ENCODE peak calls at places on chromosomes 4 and X, in eight cellular contexts. B is kidney epithelial cell, O is H4, R is GM20000, Y is GDM1, D is gastrocnemius medialis, N is neural crest cell, X is iPS-NIHi11. W is an unnamed sample.
A peak's percentile ranks its signal among the peaks of the same experiment; 100 is the strongest.

GRCh38 chr4:20676773-20677172 is 23.5 kb upstream of the PACRGL start:
- DNase-seq in R (no peak), N (no peak), B (no peak), X (no peak), Y (no peak), O (no peak), D (no peak), W (no peak)

GRCh38 chr4:145887241-145887964 is 51.2 kb downstream of the ZNF827 start:
- DNase-seq in N (no peak), B (no peak), X (no peak), R (no peak), Y (no peak), D (peak; percentile 30), O (no peak), W (no peak)

GRCh38 chrX:41655631-41656030 is 33.1 kb upstream of the GPR34 start:
- DNase-seq in B (no peak), Y (no peak), O (no peak), R (no peak), X (no peak), D (no peak), N (no peak), W (no peak)

GRCh38 chr4:28948501-28948900 is 1771.7 kb upstream of the PCDH7 start:
- DNase-seq in D (no peak), O (no peak), X (no peak), N (no peak), Y (no peak), B (no peak), R (no peak), W (no peak)

GRCh38 chr4:25229804-25230203 is 4.0 kb upstream of the PI4K2B start:
- DNase-seq in X (no peak), R (no peak), N (no peak), D (no peak), Y (no peak), O (no peak), B (no peak), W (no peak)

GRCh38 chrX:68762649-68763268 is 66.1 kb upstream of the EFNB1 start:
- DNase-seq in X (no peak), R (no peak), O (no peak), N (no peak), B (no peak), Y (no peak), D (no peak), W (no peak)

GRCh38 chr4:88584471-88584900 is 7.8 kb upstream of the HERC3 start:
- DNase-seq in D (no peak), O (no peak), X (no peak), Y (no peak), R (no peak), N (no peak), B (no peak), W (no peak)

GRCh38 chr4:147773261-147774184 is 41.6 kb downstream of the ARHGAP10 start:
- DNase-seq in O (no peak), R (no peak), Y (no peak), X (no peak), D (no peak), B (no peak), N (no peak), W (no peak)

GRCh38 chr4:124085561-124086180 is 626.9 kb downstream of the ANKRD50 start:
- DNase-seq in X (no peak), N (no peak), B (no peak), Y (no peak), R (no peak), O (no peak), D (no peak), W (no peak)

GRCh38 chr4:47451657-47452056 is 11.8 kb downstream of the COMMD8 start:
- DNase-seq in N (no peak), B (no peak), O (no peak), D (no peak), Y (no peak), X (no peak), R (no peak), W (no peak)

GRCh38 chr4:120667102-120667501 is 255.4 kb downstream of the PRDM5 start:
- DNase-seq in N (no peak), X (no peak), R (no peak), B (no peak), D (no peak), O (no peak), Y (no peak), W (no peak)

GRCh38 chr4:95428216-95429085 is 120.3 kb downstream of the UNC5C start:
- DNase-seq in N (no peak), B (no peak), D (no peak), R (no peak), O (no peak), Y (no peak), X (no peak), W (no peak)

GRCh38 chrX:131704136-131704695 is 160.3 kb downstream of the OR13H1 start:
- DNase-seq in R (no peak), N (no peak), Y (peak; percentile 71), D (no peak), X (no peak), O (peak; percentile 84), B (peak; percentile 29), W (peak; percentile 42)

GRCh38 chr4:42638993-42639392 is 17.9 kb downstream of the ATP8A1 start:
- DNase-seq in B (no peak), R (peak; percentile 60), D (no peak), X (no peak), Y (peak; percentile 14), O (no peak), N (no peak), W (peak; percentile 52)

GRCh38 chr4:101019941-101020401 is 327.4 kb downstream of the PPP3CA start:
- DNase-seq in D (no peak), N (no peak), B (no peak), X (no peak), R (no peak), Y (no peak), O (peak; percentile 60), W (no peak)

GRCh38 chr4:102730968-102731533 is 29.7 kb downstream of the MANBA start:
- DNase-seq in R (no peak), B (no peak), Y (no peak), D (no peak), N (no peak), X (peak; percentile 40), O (no peak), W (no peak)

GRCh38 chr4:80265571-80266266 is 745 bp upstream of the FGF5 start:
- DNase-seq in D (no peak), R (no peak), Y (no peak), N (no peak), O (peak; percentile 15), X (peak; percentile 16), B (peak; percentile 49), W (peak; percentile 13)

GRCh38 chr4:87011340-87012034 is 76.7 kb downstream of the AFF1 start:
- DNase-seq in R (no peak), O (peak; percentile 76), N (no peak), B (peak; percentile 81), X (no peak), D (no peak), Y (no peak), W (no peak)

GRCh38 chr4:123505077-123505456 is 108.5 kb downstream of the SPRY1 start:
- DNase-seq in O (no peak), R (no peak), X (no peak), D (no peak), B (no peak), Y (no peak), N (no peak), W (no peak)

GRCh38 chr4:7103031-7103598 is 35.3 kb upstream of the GRPEL1 start:
- DNase-seq in D (peak; percentile 85), B (peak; percentile 26), O (peak; percentile 63), N (peak; percentile 67), X (peak; percentile 100), R (peak; percentile 95), Y (peak; percentile 57), W (peak; percentile 99)

GRCh38 chr4:137693641-137694040 is 161.3 kb upstream of the PCDH18 start:
- DNase-seq in O (no peak), D (no peak), N (no peak), R (no peak), Y (no peak), B (no peak), X (no peak), W (no peak)

GRCh38 chrX:132940727-132941162 is 17.7 kb downstream of the HS6ST2 start:
- DNase-seq in O (no peak), B (no peak), Y (no peak), R (no peak), N (no peak), D (no peak), X (peak; percentile 37), W (no peak)

GRCh38 chr4:82219346-82219745 is 154.4 kb downstream of the HNRNPD start:
- DNase-seq in X (no peak), N (no peak), O (no peak), Y (no peak), B (no peak), R (no peak), D (no peak), W (no peak)

GRCh38 chr4:109465065-109465464 is 31.4 kb downstream of the SEC24B start:
- DNase-seq in X (no peak), D (no peak), O (no peak), Y (no peak), B (no peak), N (no peak), R (no peak), W (no peak)

GRCh38 chr4:658681-659667 is 15.1 kb downstream of the ATP5ME start:
- DNase-seq in N (no peak), X (no peak), D (no peak), R (no peak), B (no peak), Y (no peak), O (no peak), W (no peak)

GRCh38 chrX:132807411-132808030 is 150.9 kb downstream of the HS6ST2 start:
- DNase-seq in O (no peak), D (no peak), B (no peak), N (no peak), R (no peak), X (no peak), Y (no peak), W (no peak)

GRCh38 chrX:40152706-40153334 is 55.1 kb upstream of the BCOR start:
- DNase-seq in D (no peak), R (peak; percentile 48), X (no peak), Y (peak; percentile 21), B (no peak), N (peak; percentile 30), O (peak; percentile 37), W (no peak)

GRCh38 chrX:25034889-25035288 is 19.1 kb upstream of the ARX start:
- DNase-seq in O (peak; percentile 20), D (no peak), B (no peak), X (no peak), R (no peak), N (no peak), Y (no peak), W (no peak)

GRCh38 chr4:127000090-127000489 is 632.7 kb upstream of the INTU start:
- DNase-seq in R (no peak), O (no peak), Y (no peak), D (no peak), X (no peak), B (no peak), N (no peak), W (no peak)

GRCh38 chr4:122152699-122153328 is 683 bp downstream of the BLTP1 start:
- DNase-seq in O (peak; percentile 6), N (peak; percentile 33), Y (no peak), R (peak; percentile 41), B (no peak), D (no peak), X (peak; percentile 49), W (peak; percentile 40)

GRCh38 chr4:182925298-182925738 is 8.1 kb upstream of the DCTD start:
- DNase-seq in O (peak; percentile 80), D (no peak), Y (peak; percentile 69), N (peak; percentile 47), R (peak; percentile 70), B (peak; percentile 37), X (peak; percentile 58), W (peak; percentile 65)

GRCh38 chrX:12580548-12580947 is 210.7 kb upstream of the PRPS2 start:
- DNase-seq in D (no peak), Y (no peak), R (no peak), B (no peak), X (no peak), N (no peak), O (no peak), W (no peak)

GRCh38 chr4:56786955-56787354 is 34.5 kb downstream of the SPINK2 start:
- DNase-seq in Y (no peak), X (peak; percentile 25), R (no peak), B (peak; percentile 41), N (no peak), O (peak; percentile 17), D (no peak), W (no peak)

GRCh38 chrX:38045697-38046096 is 39.3 kb downstream of the SYTL5 start:
- DNase-seq in D (no peak), R (no peak), O (no peak), B (no peak), Y (no peak), X (no peak), N (no peak), W (no peak)

W was measured in GM13976.